ENCODE peak calls at places on chromosomes 1 and 21, in nine cellular contexts. One of them, this sample, is unnamed.

GRCh38 chr21:34004013-34004938 is 69.1 kb upstream of the MRPS6 start:
- DNase-seq in ACHN: no peak
- DNase-seq in mesenteric fat pad: no peak
- DNase-seq in sigmoid colon: peak
- DNase-seq in effector CD4-positive, alpha-beta T cell: no peak
- DNase-seq in heart right ventricle: no peak
- DNase-seq in activated CD4-positive, alpha-beta T cell treated with anti-CD3 and anti-CD28 coated beads for 4 hours: no peak
- DNase-seq in T-cell: no peak
- DNase-seq in SIG-M5: no peak
- DNase-seq in this sample: no peak

GRCh38 chr1:229273507-229274232 is 2.8 kb downstream of the RAB4A start:
- DNase-seq in mesenteric fat pad: no peak
- DNase-seq in SIG-M5: no peak
- DNase-seq in T-cell: no peak
- DNase-seq in activated CD4-positive, alpha-beta T cell treated with anti-CD3 and anti-CD28 coated beads for 4 hours: no peak
- DNase-seq in heart right ventricle: no peak
- DNase-seq in ACHN: no peak
- DNase-seq in effector CD4-positive, alpha-beta T cell: no peak
- DNase-seq in sigmoid colon: no peak
- DNase-seq in this sample: no peak

GRCh38 chr1:198880397-198880796 is 241.6 kb downstream of the PTPRC start:
- DNase-seq in ACHN: no peak
- DNase-seq in activated CD4-positive, alpha-beta T cell treated with anti-CD3 and anti-CD28 coated beads for 4 hours: no peak
- DNase-seq in T-cell: no peak
- DNase-seq in effector CD4-positive, alpha-beta T cell: no peak
- DNase-seq in sigmoid colon: no peak
- DNase-seq in mesenteric fat pad: no peak
- DNase-seq in heart right ventricle: no peak
- DNase-seq in SIG-M5: no peak
- DNase-seq in this sample: no peak

GRCh38 chr1:221912230-221912629 is 170.3 kb upstream of the DUSP10 start:
- DNase-seq in sigmoid colon: no peak
- DNase-seq in mesenteric fat pad: no peak
- DNase-seq in activated CD4-positive, alpha-beta T cell treated with anti-CD3 and anti-CD28 coated beads for 4 hours: no peak
- DNase-seq in T-cell: no peak
- DNase-seq in ACHN: no peak
- DNase-seq in heart right ventricle: no peak
- DNase-seq in effector CD4-positive, alpha-beta T cell: no peak
- DNase-seq in SIG-M5: no peak
- DNase-seq in this sample: no peak

GRCh38 chr1:87973901-87974300 is 645.2 kb downstream of the LMO4 start:
- DNase-seq in mesenteric fat pad: no peak
- DNase-seq in heart right ventricle: no peak
- DNase-seq in sigmoid colon: no peak
- DNase-seq in T-cell: no peak
- DNase-seq in ACHN: no peak
- DNase-seq in effector CD4-positive, alpha-beta T cell: no peak
- DNase-seq in activated CD4-positive, alpha-beta T cell treated with anti-CD3 and anti-CD28 coated beads for 4 hours: no peak
- DNase-seq in SIG-M5: no peak
- DNase-seq in this sample: no peak

GRCh38 chr21:28742527-28742926 is 250.2 kb downstream of the LTN1 start:
- DNase-seq in T-cell: no peak
- DNase-seq in mesenteric fat pad: no peak
- DNase-seq in heart right ventricle: no peak
- DNase-seq in sigmoid colon: no peak
- DNase-seq in ACHN: no peak
- DNase-seq in effector CD4-positive, alpha-beta T cell: no peak
- DNase-seq in activated CD4-positive, alpha-beta T cell treated with anti-CD3 and anti-CD28 coated beads for 4 hours: no peak
- DNase-seq in SIG-M5: no peak
- DNase-seq in this sample: no peak

GRCh38 chr1:246220495-246221065 is 286.5 kb downstream of the SMYD3 start:
- DNase-seq in sigmoid colon: no peak
- DNase-seq in mesenteric fat pad: no peak
- DNase-seq in SIG-M5: no peak
- DNase-seq in heart right ventricle: no peak
- DNase-seq in ACHN: no peak
- DNase-seq in T-cell: no peak
- DNase-seq in activated CD4-positive, alpha-beta T cell treated with anti-CD3 and anti-CD28 coated beads for 4 hours: no peak
- DNase-seq in effector CD4-positive, alpha-beta T cell: no peak
- DNase-seq in this sample: no peak

GRCh38 chr1:31510853-31511789 is 65.2 kb upstream of the TINAGL1 start:
- DNase-seq in effector CD4-positive, alpha-beta T cell: no peak
- DNase-seq in SIG-M5: no peak
- DNase-seq in activated CD4-positive, alpha-beta T cell treated with anti-CD3 and anti-CD28 coated beads for 4 hours: no peak
- DNase-seq in sigmoid colon: no peak
- DNase-seq in ACHN: no peak
- DNase-seq in T-cell: no peak
- DNase-seq in heart right ventricle: no peak
- DNase-seq in mesenteric fat pad: no peak
- DNase-seq in this sample: no peak

GRCh38 chr1:24484208-24484607 is 18.4 kb upstream of the RCAN3 start:
- DNase-seq in mesenteric fat pad: no peak
- DNase-seq in ACHN: no peak
- DNase-seq in T-cell: no peak
- DNase-seq in SIG-M5: no peak
- DNase-seq in heart right ventricle: no peak
- DNase-seq in effector CD4-positive, alpha-beta T cell: no peak
- DNase-seq in activated CD4-positive, alpha-beta T cell treated with anti-CD3 and anti-CD28 coated beads for 4 hours: no peak
- DNase-seq in sigmoid colon: no peak
- DNase-seq in this sample: no peak

GRCh38 chr21:38740131-38740530 is 65.6 kb upstream of the ETS2 start:
- DNase-seq in activated CD4-positive, alpha-beta T cell treated with anti-CD3 and anti-CD28 coated beads for 4 hours: no peak
- DNase-seq in sigmoid colon: no peak
- DNase-seq in heart right ventricle: no peak
- DNase-seq in SIG-M5: no peak
- DNase-seq in effector CD4-positive, alpha-beta T cell: no peak
- DNase-seq in T-cell: no peak
- DNase-seq in mesenteric fat pad: no peak
- DNase-seq in ACHN: no peak
- DNase-seq in this sample: no peak

GRCh38 chr1:180503274-180503862 is 991 bp upstream of the ACBD6 start:
- DNase-seq in mesenteric fat pad: no peak
- DNase-seq in effector CD4-positive, alpha-beta T cell: no peak
- DNase-seq in SIG-M5: no peak
- DNase-seq in sigmoid colon: no peak
- DNase-seq in T-cell: no peak
- DNase-seq in heart right ventricle: no peak
- DNase-seq in ACHN: peak
- DNase-seq in activated CD4-positive, alpha-beta T cell treated with anti-CD3 and anti-CD28 coated beads for 4 hours: no peak
- DNase-seq in this sample: no peak

GRCh38 chr1:87318056-87318650 is 10.5 kb upstream of the LMO4 start:
- DNase-seq in effector CD4-positive, alpha-beta T cell: no peak
- DNase-seq in ACHN: no peak
- DNase-seq in heart right ventricle: no peak
- DNase-seq in SIG-M5: no peak
- DNase-seq in activated CD4-positive, alpha-beta T cell treated with anti-CD3 and anti-CD28 coated beads for 4 hours: no peak
- DNase-seq in T-cell: no peak
- DNase-seq in mesenteric fat pad: no peak
- DNase-seq in sigmoid colon: no peak
- DNase-seq in this sample: no peak

GRCh38 chr21:15009964-15010363 is 54.8 kb downstream of the NRIP1 start:
- DNase-seq in activated CD4-positive, alpha-beta T cell treated with anti-CD3 and anti-CD28 coated beads for 4 hours: no peak
- DNase-seq in sigmoid colon: no peak
- DNase-seq in effector CD4-positive, alpha-beta T cell: no peak
- DNase-seq in T-cell: no peak
- DNase-seq in ACHN: no peak
- DNase-seq in SIG-M5: no peak
- DNase-seq in mesenteric fat pad: no peak
- DNase-seq in heart right ventricle: no peak
- DNase-seq in this sample: no peak

GRCh38 chr1:211551628-211552465 is 27.1 kb downstream of the SLC30A1 start:
- DNase-seq in SIG-M5: peak
- DNase-seq in sigmoid colon: no peak
- DNase-seq in T-cell: no peak
- DNase-seq in mesenteric fat pad: peak
- DNase-seq in effector CD4-positive, alpha-beta T cell: no peak
- DNase-seq in activated CD4-positive, alpha-beta T cell treated with anti-CD3 and anti-CD28 coated beads for 4 hours: no peak
- DNase-seq in ACHN: no peak
- DNase-seq in heart right ventricle: no peak
- DNase-seq in this sample: no peak

GRCh38 chr1:227942021-227942715 is 5.6 kb downstream of the WNT9A start:
- DNase-seq in sigmoid colon: peak
- DNase-seq in SIG-M5: no peak
- DNase-seq in ACHN: no peak
- DNase-seq in T-cell: no peak
- DNase-seq in heart right ventricle: no peak
- DNase-seq in effector CD4-positive, alpha-beta T cell: peak
- DNase-seq in activated CD4-positive, alpha-beta T cell treated with anti-CD3 and anti-CD28 coated beads for 4 hours: peak
- DNase-seq in mesenteric fat pad: peak
- DNase-seq in this sample: no peak

GRCh38 chr1:192122668-192123067 is 35.6 kb upstream of the RGS18 start:
- DNase-seq in SIG-M5: no peak
- DNase-seq in ACHN: no peak
- DNase-seq in mesenteric fat pad: no peak
- DNase-seq in heart right ventricle: no peak
- DNase-seq in sigmoid colon: no peak
- DNase-seq in effector CD4-positive, alpha-beta T cell: no peak
- DNase-seq in activated CD4-positive, alpha-beta T cell treated with anti-CD3 and anti-CD28 coated beads for 4 hours: no peak
- DNase-seq in T-cell: no peak
- DNase-seq in this sample: no peak

GRCh38 chr1:97906567-97907228 is 14.1 kb downstream of the DPYD start:
- DNase-seq in sigmoid colon: peak
- DNase-seq in SIG-M5: peak
- DNase-seq in activated CD4-positive, alpha-beta T cell treated with anti-CD3 and anti-CD28 coated beads for 4 hours: no peak
- DNase-seq in T-cell: no peak
- DNase-seq in ACHN: peak
- DNase-seq in heart right ventricle: peak
- DNase-seq in effector CD4-positive, alpha-beta T cell: no peak
- DNase-seq in mesenteric fat pad: no peak
- DNase-seq in this sample: peak

GRCh38 chr1:3868464-3869006 is 11.3 kb downstream of the DFFB start:
- DNase-seq in T-cell: no peak
- DNase-seq in sigmoid colon: no peak
- DNase-seq in heart right ventricle: no peak
- DNase-seq in mesenteric fat pad: no peak
- DNase-seq in effector CD4-positive, alpha-beta T cell: no peak
- DNase-seq in activated CD4-positive, alpha-beta T cell treated with anti-CD3 and anti-CD28 coated beads for 4 hours: no peak
- DNase-seq in SIG-M5: no peak
- DNase-seq in ACHN: no peak
- DNase-seq in this sample: no peak

GRCh38 chr1:230157409-230158390 is 90.7 kb downstream of the GALNT2 start:
- DNase-seq in heart right ventricle: no peak
- DNase-seq in SIG-M5: no peak
- DNase-seq in ACHN: no peak
- DNase-seq in sigmoid colon: peak
- DNase-seq in effector CD4-positive, alpha-beta T cell: no peak
- DNase-seq in activated CD4-positive, alpha-beta T cell treated with anti-CD3 and anti-CD28 coated beads for 4 hours: no peak
- DNase-seq in T-cell: no peak
- DNase-seq in mesenteric fat pad: peak
- DNase-seq in this sample: no peak

GRCh38 chr1:221035680-221036153 is 156.5 kb downstream of the HLX start:
- DNase-seq in T-cell: no peak
- DNase-seq in activated CD4-positive, alpha-beta T cell treated with anti-CD3 and anti-CD28 coated beads for 4 hours: no peak
- DNase-seq in mesenteric fat pad: no peak
- DNase-seq in SIG-M5: no peak
- DNase-seq in heart right ventricle: no peak
- DNase-seq in ACHN: no peak
- DNase-seq in sigmoid colon: no peak
- DNase-seq in effector CD4-positive, alpha-beta T cell: no peak
- DNase-seq in this sample: no peak

GRCh38 chr1:51236548-51237312 is 657 bp downstream of the RNF11 start:
- DNase-seq in SIG-M5: no peak
- DNase-seq in heart right ventricle: no peak
- DNase-seq in effector CD4-positive, alpha-beta T cell: peak
- DNase-seq in sigmoid colon: peak
- DNase-seq in mesenteric fat pad: no peak
- DNase-seq in ACHN: peak
- DNase-seq in T-cell: peak
- DNase-seq in activated CD4-positive, alpha-beta T cell treated with anti-CD3 and anti-CD28 coated beads for 4 hours: peak
- DNase-seq in this sample: peak

GRCh38 chr1:153742411-153743142 is 14.7 kb downstream of the INTS3 start:
- DNase-seq in sigmoid colon: no peak
- DNase-seq in SIG-M5: no peak
- DNase-seq in activated CD4-positive, alpha-beta T cell treated with anti-CD3 and anti-CD28 coated beads for 4 hours: no peak
- DNase-seq in effector CD4-positive, alpha-beta T cell: no peak
- DNase-seq in ACHN: peak
- DNase-seq in mesenteric fat pad: no peak
- DNase-seq in T-cell: no peak
- DNase-seq in heart right ventricle: no peak
- DNase-seq in this sample: no peak

GRCh38 chr1:190172636-190173410 is 304.8 kb downstream of the BRINP3 start:
- DNase-seq in ACHN: no peak
- DNase-seq in SIG-M5: no peak
- DNase-seq in sigmoid colon: no peak
- DNase-seq in heart right ventricle: no peak
- DNase-seq in effector CD4-positive, alpha-beta T cell: no peak
- DNase-seq in T-cell: no peak
- DNase-seq in mesenteric fat pad: no peak
- DNase-seq in activated CD4-positive, alpha-beta T cell treated with anti-CD3 and anti-CD28 coated beads for 4 hours: no peak
- DNase-seq in this sample: no peak

GRCh38 chr1:84689514-84690396 is 506 bp downstream of the SSX2IP start:
- DNase-seq in heart right ventricle: peak
- DNase-seq in T-cell: no peak
- DNase-seq in mesenteric fat pad: no peak
- DNase-seq in effector CD4-positive, alpha-beta T cell: no peak
- DNase-seq in ACHN: peak
- DNase-seq in SIG-M5: no peak
- DNase-seq in activated CD4-positive, alpha-beta T cell treated with anti-CD3 and anti-CD28 coated beads for 4 hours: no peak
- DNase-seq in sigmoid colon: peak
- DNase-seq in this sample: peak

GRCh38 chr1:182270731-182271130 is 120.9 kb downstream of the GLUL start:
- DNase-seq in T-cell: no peak
- DNase-seq in SIG-M5: no peak
- DNase-seq in heart right ventricle: no peak
- DNase-seq in ACHN: no peak
- DNase-seq in activated CD4-positive, alpha-beta T cell treated with anti-CD3 and anti-CD28 coated beads for 4 hours: no peak
- DNase-seq in sigmoid colon: no peak
- DNase-seq in effector CD4-positive, alpha-beta T cell: no peak
- DNase-seq in mesenteric fat pad: no peak
- DNase-seq in this sample: no peak

GRCh38 chr1:185474440-185475149 is 157.6 kb upstream of the IVNS1ABP start:
- DNase-seq in effector CD4-positive, alpha-beta T cell: no peak
- DNase-seq in ACHN: no peak
- DNase-seq in mesenteric fat pad: no peak
- DNase-seq in heart right ventricle: no peak
- DNase-seq in T-cell: no peak
- DNase-seq in SIG-M5: no peak
- DNase-seq in sigmoid colon: no peak
- DNase-seq in activated CD4-positive, alpha-beta T cell treated with anti-CD3 and anti-CD28 coated beads for 4 hours: no peak
- DNase-seq in this sample: no peak

GRCh38 chr21:43331962-43332458 is 94.9 kb downstream of the SIK1 start:
- DNase-seq in heart right ventricle: peak
- DNase-seq in SIG-M5: no peak
- DNase-seq in mesenteric fat pad: no peak
- DNase-seq in sigmoid colon: no peak
- DNase-seq in activated CD4-positive, alpha-beta T cell treated with anti-CD3 and anti-CD28 coated beads for 4 hours: no peak
- DNase-seq in effector CD4-positive, alpha-beta T cell: no peak
- DNase-seq in T-cell: no peak
- DNase-seq in ACHN: no peak
- DNase-seq in this sample: peak

GRCh38 chr1:55337801-55338447 is 122.8 kb upstream of the USP24 start:
- DNase-seq in mesenteric fat pad: no peak
- DNase-seq in activated CD4-positive, alpha-beta T cell treated with anti-CD3 and anti-CD28 coated beads for 4 hours: no peak
- DNase-seq in T-cell: no peak
- DNase-seq in effector CD4-positive, alpha-beta T cell: no peak
- DNase-seq in ACHN: peak
- DNase-seq in sigmoid colon: no peak
- DNase-seq in heart right ventricle: no peak
- DNase-seq in SIG-M5: no peak
- DNase-seq in this sample: no peak

GRCh38 chr21:35943752-35944151 is 116.6 kb downstream of the SETD4 start:
- DNase-seq in sigmoid colon: no peak
- DNase-seq in SIG-M5: no peak
- DNase-seq in mesenteric fat pad: no peak
- DNase-seq in ACHN: no peak
- DNase-seq in T-cell: no peak
- DNase-seq in heart right ventricle: no peak
- DNase-seq in effector CD4-positive, alpha-beta T cell: no peak
- DNase-seq in activated CD4-positive, alpha-beta T cell treated with anti-CD3 and anti-CD28 coated beads for 4 hours: no peak
- DNase-seq in this sample: no peak

GRCh38 chr1:99737016-99737415 is 29.4 kb downstream of the FRRS1 start:
- DNase-seq in effector CD4-positive, alpha-beta T cell: no peak
- DNase-seq in ACHN: peak
- DNase-seq in T-cell: no peak
- DNase-seq in activated CD4-positive, alpha-beta T cell treated with anti-CD3 and anti-CD28 coated beads for 4 hours: no peak
- DNase-seq in heart right ventricle: no peak
- DNase-seq in sigmoid colon: no peak
- DNase-seq in SIG-M5: no peak
- DNase-seq in mesenteric fat pad: no peak
- DNase-seq in this sample: no peak